ENCODE peak calls at places on chromosomes 16 and 17, in ten cellular contexts. Z, M, T, G, F, I, N, V, Q and D are unnamed samples.

GRCh38 chr16:4677390-4677789 is 16.0 kb upstream of the NUDT16L1 start:
- DNase-seq in Z (no peak), M (no peak), T (no peak), G (no peak), F (no peak), I (no peak), N (peak; percentile 81), V (no peak), Q (no peak), D (no peak)

GRCh38 chr17:75047398-75048098 is 523 bp downstream of the KCTD2 start:
- DNase-seq in Z (peak; percentile 31), M (no peak), T (no peak), G (peak; percentile 2), F (peak; percentile 73), I (no peak), N (peak; percentile 42), V (peak; percentile 54), Q (peak; percentile 16), D (peak; percentile 33)

GRCh38 chr17:43372273-43372911 is 26.4 kb upstream of the ARL4D start:
- DNase-seq in Z (peak; percentile 52), M (no peak), T (no peak), G (no peak), F (no peak), I (no peak), N (peak; percentile 40), V (peak; percentile 54), Q (peak; percentile 47), D (peak; percentile 89)

GRCh38 chr17:45129426-45129939 is 2.8 kb downstream of the PLCD3 start:
- DNase-seq in Z (peak; percentile 36), M (no peak), T (no peak), G (no peak), F (peak; percentile 82), I (no peak), N (peak; percentile 47), V (no peak), Q (no peak), D (no peak)

GRCh38 chr17:36808181-36808661 is 129.1 kb upstream of the LHX1 start:
- DNase-seq in Z (peak; percentile 68), M (peak; percentile 13), T (no peak), G (no peak), F (peak; percentile 88), I (no peak), N (no peak), V (no peak), Q (peak; percentile 8), D (no peak)

GRCh38 chr16:50273888-50274770 is 7.8 kb downstream of the ADCY7 start:
- DNase-seq in Z (no peak), M (no peak), T (no peak), G (no peak), F (no peak), I (no peak), N (no peak), V (no peak), Q (no peak), D (peak; percentile 91)

GRCh38 chr17:17900615-17901520 is 64.1 kb upstream of the SREBF1 start:
- DNase-seq in Z (no peak), M (peak; percentile 94), T (peak; percentile 90), G (peak; percentile 98), F (peak; percentile 52), I (peak; percentile 95), N (peak; percentile 81), V (peak; percentile 84), Q (peak; percentile 98), D (no peak)

GRCh38 chr17:47099451-47099986 is 89.6 kb downstream of the CDC27 start:
- DNase-seq in Z (no peak), M (no peak), T (no peak), G (no peak), F (peak; percentile 67), I (no peak), N (no peak), V (no peak), Q (no peak), D (no peak)

GRCh38 chr16:3173892-3174617 is 13.9 kb upstream of the OR1F1 start:
- DNase-seq in Z (peak; percentile 35), M (no peak), T (no peak), G (no peak), F (peak; percentile 95), I (no peak), N (no peak), V (no peak), Q (no peak), D (peak; percentile 65)
- TF ChIP-seq CTCF in Z (peak; percentile 50), M (peak; percentile 47), T (no peak), G (no peak), F (peak; percentile 82), I (peak; percentile 31), N (no peak), V (no peak), Q (peak; percentile 41), D (peak; percentile 49)

DNA sequence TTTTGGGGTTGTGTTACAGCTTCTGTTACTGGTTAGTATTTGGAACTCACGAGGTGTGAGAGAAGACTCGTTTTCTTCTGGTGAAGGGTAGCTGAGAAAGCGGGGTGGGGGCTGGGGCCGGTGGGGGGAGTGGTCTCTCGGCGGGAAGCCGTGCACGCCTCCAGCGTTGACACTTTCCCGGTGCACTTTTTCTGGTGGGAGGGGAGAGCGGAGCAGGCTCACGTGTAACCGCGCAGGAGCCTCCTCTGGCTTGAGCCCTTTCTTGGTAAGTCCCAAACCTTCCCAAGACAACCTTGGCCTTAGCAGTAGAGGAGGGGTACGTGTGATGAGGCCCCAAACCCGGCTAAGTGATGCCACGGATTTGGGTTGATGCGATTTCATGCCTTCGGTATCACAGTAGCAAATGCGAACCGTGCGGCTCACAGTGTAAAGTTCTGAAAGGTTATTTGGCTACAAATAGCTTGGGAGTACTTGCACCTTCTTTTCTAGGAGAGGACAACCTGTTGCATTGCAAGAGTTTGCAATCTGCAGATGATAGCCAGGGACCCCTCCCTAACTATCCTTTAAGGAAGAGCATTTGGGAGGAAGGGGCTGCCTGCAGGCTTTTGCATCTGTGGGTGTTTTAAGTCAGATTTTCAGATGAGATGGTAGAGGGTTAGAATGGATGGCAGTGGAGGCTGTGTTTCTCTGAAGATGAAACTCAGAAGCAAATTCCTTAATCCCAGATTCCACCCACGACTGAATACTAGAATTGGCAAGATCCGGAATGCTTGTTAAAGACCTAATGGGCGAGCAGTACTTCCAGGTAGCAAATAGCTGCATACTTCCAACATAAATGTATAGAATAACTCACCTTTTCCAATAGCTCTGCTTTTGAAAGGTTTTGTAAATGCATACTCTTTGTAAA is 1.5 kb downstream of the HLF start:
- DNase-seq in Z (no peak), M (no peak), T (no peak), G (no peak), F (peak; percentile 77), I (no peak), N (no peak), V (peak; percentile 43), Q (no peak), D (no peak)
- H3K4me3 ChIP-seq in Z (peak overlapping the region; percentile 50), M (no peak overlapping the region), T (peak overlapping the region; percentile 55), G (no peak overlapping the region), F (no peak overlapping the region), I (no peak overlapping the region), N (peak overlapping the region; percentile 73), V (peak overlapping the region; percentile 54), Q (no peak overlapping the region), D (no peak overlapping the region)

DNA sequence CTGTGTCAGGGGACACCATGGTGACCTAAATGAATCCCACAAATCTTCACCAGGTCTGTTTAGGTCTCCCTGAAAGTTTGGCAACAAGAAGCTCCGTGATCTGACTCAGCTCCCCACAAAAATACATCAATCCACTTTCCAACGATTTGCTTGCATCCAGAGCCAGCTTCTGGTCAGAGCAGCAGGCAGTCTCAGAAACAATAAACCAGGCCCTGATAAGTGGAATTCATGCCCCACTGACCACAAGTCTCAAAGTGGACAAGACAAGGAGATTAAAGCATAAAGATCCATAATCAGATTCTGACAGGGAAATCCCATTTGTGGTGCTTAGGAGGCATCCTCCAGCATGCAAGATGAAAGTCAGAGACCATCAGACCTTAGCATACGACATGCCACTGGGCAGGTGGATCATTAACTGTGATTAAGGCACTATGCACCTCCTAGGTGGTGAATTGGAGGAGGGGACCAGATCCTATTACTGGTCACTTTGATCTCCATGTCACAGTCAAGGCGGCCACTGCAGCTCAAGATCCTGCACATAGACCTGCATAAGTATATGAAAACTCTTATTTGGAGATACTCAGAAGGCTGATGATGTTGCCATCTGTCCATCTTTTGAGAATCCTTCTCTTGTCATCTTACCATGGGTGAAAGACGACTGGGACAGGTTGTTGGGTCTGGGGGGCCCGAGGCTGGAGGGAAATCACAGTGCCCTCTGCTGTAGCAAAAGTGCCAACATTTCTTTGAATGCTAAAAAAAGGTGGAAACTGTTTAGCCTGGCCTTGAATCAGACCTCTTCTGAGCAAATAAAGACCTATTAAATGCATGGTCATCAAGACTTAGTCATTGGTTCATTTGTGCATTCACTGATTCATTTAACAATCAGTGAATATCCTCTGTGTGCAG is 309.2 kb upstream of the CCL2 start:
- DNase-seq in Z (no peak), M (no peak), T (no peak), G (no peak), F (peak; percentile 64), I (no peak), N (no peak), V (no peak), Q (no peak), D (no peak)
- TF ChIP-seq CTCF in Z (no peak), M (no peak), T (no peak), G (no peak), F (peak; percentile 67), I (no peak), N (no peak), V (no peak), Q (no peak), D (no peak)

GRCh38 chr17:21288581-21289017 is 4.1 kb downstream of the MAP2K3 start:
- DNase-seq in Z (no peak), M (no peak), T (no peak), G (no peak), F (no peak), I (no peak), N (no peak), V (no peak), Q (no peak), D (peak; percentile 54)

GRCh38 chr17:21287703-21288449 is 3.4 kb downstream of the MAP2K3 start:
- DNase-seq in Z (no peak), M (peak; percentile 91), T (peak; percentile 100), G (peak; percentile 97), F (no peak), I (peak; percentile 86), N (peak; percentile 95), V (peak; percentile 88), Q (peak; percentile 98), D (peak; percentile 88)

GRCh38 chr17:21286066-21286770 is 1.7 kb downstream of the MAP2K3 start:
- DNase-seq in Z (peak; percentile 91), M (peak; percentile 99), T (peak; percentile 99), G (peak; percentile 99), F (no peak), I (peak; percentile 97), N (peak; percentile 86), V (peak; percentile 88), Q (peak; percentile 99), D (peak; percentile 34)

GRCh38 chr17:21285164-21286065 is 904 bp downstream of the MAP2K3 start:
- DNase-seq in Z (peak; percentile 17), M (peak; percentile 39), T (no peak), G (peak; percentile 50), F (peak; percentile 73), I (no peak), N (no peak), V (peak; percentile 47), Q (peak; percentile 66), D (peak; percentile 41)

DNA sequence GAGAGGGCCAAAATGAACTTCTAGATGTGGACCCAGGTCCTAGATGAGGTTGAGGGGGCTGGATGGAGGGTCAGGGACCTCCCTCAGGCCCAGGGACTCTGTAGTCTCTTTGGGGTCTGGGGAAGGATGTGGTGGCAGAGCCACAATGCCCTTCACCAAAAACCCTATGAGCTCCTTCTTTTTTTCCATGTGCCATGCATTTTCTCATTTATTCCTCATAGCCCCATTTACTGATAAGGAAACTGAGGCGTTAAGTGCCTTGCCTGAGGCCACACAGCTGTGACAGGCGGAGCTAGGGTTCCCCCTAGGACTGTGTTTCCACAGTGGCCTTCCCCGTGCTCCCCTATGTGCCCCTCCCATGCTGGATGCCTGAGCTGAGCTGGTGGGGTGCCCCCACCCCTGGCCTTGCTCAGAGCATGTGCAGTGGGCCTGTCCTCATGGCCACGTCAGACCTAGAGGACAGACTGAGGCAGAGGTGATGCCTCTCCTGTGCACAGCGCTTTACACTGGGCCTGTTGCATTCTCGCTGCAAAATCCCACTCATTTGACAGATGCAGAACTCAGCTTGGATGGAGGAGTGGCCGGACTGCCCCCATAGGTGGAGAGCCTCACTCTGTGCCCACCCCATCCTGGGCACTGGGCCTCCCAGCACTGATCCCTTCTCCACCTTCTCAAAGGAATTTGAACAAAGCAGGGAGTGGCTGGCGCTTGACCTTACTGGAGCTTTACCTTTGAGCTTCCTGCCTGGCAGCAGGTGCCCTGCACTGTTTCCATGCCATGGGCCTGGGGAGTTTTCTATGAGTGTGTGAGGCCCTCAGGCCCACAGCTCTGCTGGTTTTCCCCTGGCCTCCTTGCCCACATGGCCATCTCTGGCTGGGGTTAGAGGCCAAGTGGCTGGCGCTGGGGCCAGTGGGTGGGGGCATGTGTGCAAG is 2.5 kb downstream of the MAP2K3 start:
- DNase-seq in Z (no peak), M (no peak), T (no peak), G (no peak), F (no peak), I (no peak), N (no peak), V (no peak), Q (no peak), D (peak; percentile 29)
- H3K4me3 ChIP-seq in Z (peak overlapping the region; percentile 8), M (peak overlapping the region; percentile 80), T (peak overlapping the region; percentile 28), G (peak overlapping the region; percentile 95), F (peak overlapping the region; percentile 98), I (peak overlapping the region; percentile 95), N (peak overlapping the region; percentile 85), V (peak overlapping the region; percentile 61), Q (peak overlapping the region; percentile 87), D (peak overlapping the region; percentile 89)